ENCODE peak calls at places on chromosomes 7 and 10, in nine cellular contexts. C, K, W, G, I, T, Z, Y and B are unnamed samples. For H3K36me3, the result is how much of the 10 kb centered on the place peaks cover.

GRCh38 chr10:63703740-63704345 is 182.6 kb downstream of the REEP3 start:
- DNase-seq in T (no peak), Z (peak), Y (no peak), C (no peak), W (no peak), G (no peak), I (no peak), K (no peak), B (no peak)

GRCh38 chr10:48525113-48525512 is 79.8 kb downstream of the ARHGAP22 start:
- DNase-seq in K (no peak), I (no peak), Z (no peak), G (no peak), Y (no peak), W (peak), T (peak), C (no peak), B (no peak)

GRCh38 chr10:43890124-43890523 is 241.4 kb upstream of the ZNF32 start:
- DNase-seq in C (no peak), T (no peak), W (no peak), Z (peak), G (no peak), Y (no peak), I (no peak), K (no peak), B (peak)

GRCh38 chr7:1873857-1874521 is 203.9 kb downstream of the ELFN1 start:
- DNase-seq in C (no peak), T (no peak), K (no peak), W (no peak), I (no peak), G (no peak), Y (no peak), Z (no peak), B (no peak)

GRCh38 chr10:60613434-60613833 is 164.8 kb upstream of the CDK1 start:
- DNase-seq in C (no peak), Y (no peak), T (no peak), I (no peak), Z (no peak), K (no peak), W (no peak), G (no peak), B (no peak)

GRCh38 chr10:50541921-50542320 is 81.8 kb downstream of the SGMS1 start:
- DNase-seq in C (no peak), T (no peak), G (no peak), I (no peak), W (no peak), K (no peak), Y (no peak), Z (no peak), B (no peak)

GRCh38 chr10:63382066-63382465 is 83.7 kb downstream of the JMJD1C start:
- DNase-seq in Z (no peak), K (no peak), T (no peak), Y (no peak), G (no peak), C (no peak), W (no peak), I (no peak), B (no peak)

GRCh38 chr7:2785071-2785500 is 59.0 kb downstream of the GNA12 start:
- DNase-seq in W (no peak), Y (peak), T (no peak), K (no peak), G (no peak), C (no peak), Z (no peak), I (no peak), B (peak)

GRCh38 chr10:31317652-31318381 is 1.2 kb upstream of the ZEB1 start:
- DNase-seq in I (no peak), Z (no peak), Y (peak), W (no peak), G (peak), K (no peak), T (no peak), C (peak), B (no peak)

GRCh38 chr7:514651-515598 is 4.7 kb downstream of the PDGFA start:
- DNase-seq in I (no peak), Z (no peak), Y (no peak), T (peak), C (no peak), G (no peak), W (no peak), K (no peak), B (peak)

GRCh38 chr7:79615466-79615865 is 162.0 kb upstream of the MAGI2 start:
- DNase-seq in Z (peak), G (no peak), Y (no peak), K (no peak), T (no peak), I (no peak), C (no peak), W (no peak), B (no peak)

GRCh38 chr7:102260856-102261255 is 25.8 kb upstream of the SH2B2 start:
- DNase-seq in Y (no peak), C (no peak), W (no peak), T (peak), Z (no peak), K (peak), I (no peak), G (no peak), B (no peak)

GRCh38 chr10:105974803-105975456 is 1189.6 kb downstream of the SORCS1 start:
- DNase-seq in I (no peak), Y (no peak), C (no peak), T (peak), Z (peak), G (no peak), K (no peak), W (no peak), B (no peak)

GRCh38 chr7:154178890-154179289 is 126.7 kb downstream of the DPP6 start:
- DNase-seq in T (no peak), Y (no peak), Z (no peak), I (no peak), W (no peak), G (no peak), K (no peak), C (no peak), B (peak)

GRCh38 chr10:87613766-87614165 is 45.9 kb upstream of the PAPSS2 start:
- DNase-seq in Z (no peak), Y (no peak), G (no peak), I (no peak), W (no peak), C (no peak), K (no peak), T (no peak), B (no peak)

GRCh38 chr7:152313879-152314604 is 121.8 kb downstream of the KMT2C start:
- DNase-seq in W (no peak), K (peak), C (no peak), G (no peak), I (peak), Z (peak), T (no peak), Y (peak), B (peak)

GRCh38 chr7:123573371-123573770 is 15.8 kb upstream of the NDUFA5 start:
- DNase-seq in Y (no peak), G (no peak), Z (no peak), W (no peak), C (no peak), I (no peak), T (no peak), K (no peak), B (no peak)

GRCh38 chr7:1210979-1211608 is 21.6 kb upstream of the UNCX start:
- DNase-seq in G (no peak), W (no peak), T (no peak), Y (no peak), K (peak), C (no peak), I (no peak), Z (no peak), B (no peak)

GRCh38 chr7:99379043-99379577 is 4.6 kb downstream of the ARPC1B start:
- DNase-seq in I (no peak), Y (peak), W (no peak), C (peak), T (no peak), K (no peak), G (peak), Z (peak), B (peak)

GRCh38 chr10:123675811-123676210 is 9.7 kb downstream of the GPR26 start:
- DNase-seq in C (no peak), T (no peak), K (no peak), Z (no peak), Y (no peak), W (no peak), G (no peak), I (no peak), B (no peak)

GRCh38 chr10:69912584-69912983 is 110.9 kb downstream of the COL13A1 start:
- DNase-seq in C (no peak), Z (no peak), T (no peak), W (no peak), K (no peak), Y (peak), I (no peak), G (no peak), B (no peak)

DNA sequence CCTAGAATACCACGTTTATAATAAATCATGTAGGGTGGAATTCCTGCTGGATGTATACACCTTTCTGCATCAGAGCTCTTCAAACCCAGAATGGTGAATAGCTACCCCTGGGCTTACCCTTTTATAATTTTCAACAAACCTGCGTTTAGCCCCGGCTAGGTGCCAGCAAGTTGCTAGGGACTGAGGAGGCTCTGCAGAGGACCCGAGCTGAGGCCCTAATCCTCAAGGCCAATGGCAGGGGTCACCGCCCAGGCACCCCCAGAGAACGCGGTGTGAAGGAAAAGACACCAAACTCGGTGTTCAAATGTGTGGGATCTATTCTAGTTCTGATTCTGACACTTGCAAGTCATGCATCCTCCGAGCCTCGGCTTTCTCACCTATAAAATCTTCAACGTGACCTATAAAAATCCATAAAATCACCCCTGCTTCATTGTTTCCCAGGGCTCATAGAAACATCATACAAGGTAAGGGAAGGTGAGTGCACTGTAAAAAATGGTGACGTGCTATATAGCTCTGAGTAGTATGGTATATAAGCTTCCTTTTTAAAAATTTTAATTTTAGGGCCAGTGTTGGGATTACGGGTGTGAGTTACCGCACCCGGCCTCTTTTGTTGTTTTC is 2.5 kb upstream of the ANXA11 start:
- DNase-seq in T (no peak), Z (peak), I (peak), Y (no peak), C (no peak), W (no peak), K (no peak), G (no peak), B (no peak)
- H3K4me3 ChIP-seq in T (no peak), Z (peak), I (peak), Y (no peak), C (no peak), W (peak), K (no peak), G (no peak), B (peak)

GRCh38 chr7:140659727-140660396 is 12.9 kb upstream of the ADCK2 start:
- DNase-seq in T (no peak), G (no peak), C (peak), Y (no peak), Z (no peak), K (no peak), W (no peak), I (no peak), B (peak)

GRCh38 chr7:140655511-140656408 is 15.1 kb upstream of the DENND2A start:
- DNase-seq in W (no peak), C (peak), Z (no peak), K (no peak), G (no peak), Y (no peak), T (no peak), I (no peak), B (no peak)

GRCh38 chr7:140656548-140657515 is 15.9 kb upstream of the ADCK2 start:
- DNase-seq in W (no peak), Z (peak), T (no peak), K (no peak), Y (peak), C (peak), I (no peak), G (no peak), B (peak)

DNA sequence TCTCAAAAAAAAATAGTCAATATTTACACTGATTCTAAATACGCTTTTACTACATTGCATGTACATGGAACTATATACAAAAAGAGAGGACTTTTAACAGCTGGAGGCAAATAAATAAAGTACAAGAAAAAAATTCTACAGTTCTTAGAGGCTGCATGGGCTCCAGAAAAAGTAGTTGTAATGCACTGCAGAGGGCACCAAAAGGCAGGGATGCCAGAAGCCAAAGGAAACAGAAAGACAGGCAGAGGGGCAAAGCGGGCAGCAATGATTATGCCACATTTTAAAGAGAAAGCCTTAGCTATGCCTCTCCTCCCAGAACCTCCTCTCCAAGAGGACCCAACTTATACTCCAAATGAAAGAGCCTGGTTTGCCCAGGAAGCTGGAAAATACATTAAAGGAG is 11.6 kb upstream of the ADCK2 start:
- DNase-seq in G (no peak), Y (no peak), W (no peak), C (no peak), I (no peak), T (no peak), Z (no peak), K (no peak), B (no peak)
- TF ChIP-seq CTCF in G (no peak), Y (no peak), W (no peak), C (no peak), I (peak), T (peak), Z (peak), K (peak), B (peak)

DNA sequence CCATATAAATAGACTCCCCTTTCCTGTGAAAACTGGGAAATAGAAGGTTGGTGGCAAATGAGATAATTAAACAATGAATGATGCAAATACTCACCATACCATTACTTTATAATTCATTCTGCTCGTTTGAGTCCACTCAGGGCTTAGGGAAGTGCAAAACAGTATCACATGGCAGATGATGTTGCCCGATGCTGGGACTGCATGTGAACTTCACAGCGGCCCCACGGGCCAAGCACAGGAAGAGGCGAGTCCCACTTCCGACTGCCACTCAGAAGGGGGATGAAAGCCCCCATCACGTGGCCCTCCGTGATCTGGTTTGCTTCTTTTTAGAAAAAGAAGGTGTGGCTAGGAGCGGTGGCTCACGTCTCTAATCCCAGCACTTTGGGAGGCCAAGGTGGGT is 71.5 kb downstream of the PRPF18 start:
- DNase-seq in W (no peak), Y (no peak), I (no peak), C (no peak), T (no peak), G (no peak), Z (no peak), K (no peak), B (no peak)
- H3K36me3 ChIP-seq in W (under half), Y (half or more), I (under half), C (under half), T (under half), G (under half), Z (under half), K (half or more), B (under half)

GRCh38 chr7:92830047-92830446 is 6.3 kb downstream of the CDK6 start:
- DNase-seq in T (no peak), Y (no peak), C (no peak), G (no peak), Z (no peak), W (no peak), K (no peak), I (no peak), B (no peak)
- H3K4me3 ChIP-seq in T (peak), Y (no peak), C (no peak), G (no peak), Z (no peak), W (no peak), K (peak), I (no peak), B (no peak)

GRCh38 chr7:85806321-85806720 is 619.5 kb upstream of the SEMA3D start:
- DNase-seq in W (no peak), Z (peak), C (no peak), T (peak), K (no peak), Y (no peak), G (no peak), I (no peak), B (no peak)
- TF ChIP-seq CTCF in W (no peak), Z (peak), C (no peak), T (peak), K (peak), Y (no peak), G (no peak), I (peak), B (no peak)

GRCh38 chr10:15116225-15116624 is 19.1 kb downstream of the RPP38 start:
- DNase-seq in T (no peak), C (no peak), I (no peak), K (no peak), W (no peak), G (no peak), Y (no peak), Z (no peak), B (no peak)
- H3K36me3 ChIP-seq in T (half or more), C (under half), I (under half), K (under half), W (under half), G (under half), Y (under half), Z (under half), B (under half)